ENCODE peak calls at places on chromosome X, in six cellular contexts. D, H, Z, Y, U and E are unnamed samples.

GRCh38 chrX:19863237-19864223 is 23.9 kb downstream of the SH3KBP1 start:
- DNase-seq in D (no peak), H (no peak), Z (no peak), Y (no peak), U (no peak), E (no peak)

GRCh38 chrX:35726176-35726575 is 72.0 kb upstream of the MAGEB16 start:
- DNase-seq in D (peak), H (peak), Z (no peak), Y (peak), U (no peak), E (no peak)

GRCh38 chrX:107205770-107206696 is at the start of the genes DNAAF6 and NUP62CL:
- DNase-seq in D (peak), H (peak), Z (peak), Y (peak), U (peak), E (no peak)

GRCh38 chrX:139881572-139881971 is 51.3 kb downstream of the ATP11C start:
- DNase-seq in D (no peak), H (no peak), Z (no peak), Y (no peak), U (no peak), E (no peak)

GRCh38 chrX:40544343-40545250 is 36.2 kb upstream of the ATP6AP2 start:
- DNase-seq in D (no peak), H (peak), Z (peak), Y (no peak), U (no peak), E (no peak)

GRCh38 chrX:83416273-83416672 is 91.8 kb upstream of the POU3F4 start:
- DNase-seq in D (peak), H (no peak), Z (peak), Y (no peak), U (no peak), E (no peak)

GRCh38 chrX:40103565-40104323 is 6.0 kb upstream of the BCOR start:
- DNase-seq in D (no peak), H (no peak), Z (no peak), Y (no peak), U (no peak), E (no peak)

GRCh38 chrX:118632862-118633261 is 94.5 kb upstream of the IL13RA1 start:
- DNase-seq in D (no peak), H (no peak), Z (no peak), Y (no peak), U (no peak), E (no peak)

GRCh38 chrX:82412851-82413250 is 1095.2 kb upstream of the POU3F4 start:
- DNase-seq in D (no peak), H (peak), Z (no peak), Y (no peak), U (no peak), E (no peak)

GRCh38 chrX:74133156-74133796 is 170.7 kb upstream of the ZCCHC13 start:
- DNase-seq in D (peak), H (peak), Z (peak), Y (no peak), U (peak), E (peak)

GRCh38 chrX:12984629-12985303 is 9.9 kb downstream of the TMSB4X start:
- DNase-seq in D (no peak), H (peak), Z (no peak), Y (peak), U (peak), E (no peak)

GRCh38 chrX:139058831-139059495 is 347.4 kb upstream of the FGF13 start:
- DNase-seq in D (no peak), H (peak), Z (no peak), Y (no peak), U (no peak), E (peak)

GRCh38 chrX:63918611-63919010 is 133.6 kb upstream of the ARHGEF9 start:
- DNase-seq in D (peak), H (peak), Z (no peak), Y (no peak), U (no peak), E (no peak)

GRCh38 chrX:31126205-31126604 is 54.4 kb upstream of the FTHL17 start:
- DNase-seq in D (no peak), H (no peak), Z (no peak), Y (no peak), U (no peak), E (no peak)

GRCh38 chrX:105226499-105226898 is 6.0 kb upstream of the TEX13A start:
- DNase-seq in D (no peak), H (no peak), Z (no peak), Y (no peak), U (no peak), E (no peak)

GRCh38 chrX:38774249-38774648 is 27.0 kb upstream of the MID1IP1 start:
- DNase-seq in D (no peak), H (no peak), Z (no peak), Y (no peak), U (no peak), E (no peak)

GRCh38 chrX:10001496-10001895 is 34.3 kb downstream of the CLDN34 start:
- DNase-seq in D (no peak), H (no peak), Z (no peak), Y (no peak), U (no peak), E (no peak)

GRCh38 chrX:152831391-152831790 is 528 bp downstream of the NSDHL start:
- DNase-seq in D (peak), H (no peak), Z (no peak), Y (no peak), U (no peak), E (no peak)

GRCh38 chrX:21943460-21944135 is 3.1 kb downstream of the SMS start:
- DNase-seq in D (no peak), H (peak), Z (no peak), Y (no peak), U (no peak), E (peak)

GRCh38 chrX:104330966-104331365 is 76.2 kb upstream of the ESX1 start:
- DNase-seq in D (no peak), H (peak), Z (no peak), Y (no peak), U (no peak), E (no peak)

GRCh38 chrX:40105016-40105790 is 7.4 kb upstream of the BCOR start:
- DNase-seq in D (peak), H (peak), Z (peak), Y (peak), U (no peak), E (no peak)

GRCh38 chrX:40471965-40472648 is 108.7 kb upstream of the ATP6AP2 start:
- DNase-seq in D (peak), H (peak), Z (peak), Y (peak), U (peak), E (no peak)

GRCh38 chrX:7904557-7904956 is 22.7 kb downstream of the PNPLA4 start:
- DNase-seq in D (no peak), H (peak), Z (no peak), Y (no peak), U (no peak), E (no peak)

GRCh38 chrX:49192722-49193328 is 6.7 kb upstream of the PRICKLE3 start:
- DNase-seq in D (no peak), H (no peak), Z (no peak), Y (peak), U (no peak), E (no peak)

GRCh38 chrX:87489071-87489470 is 28.5 kb upstream of the KLHL4 start:
- DNase-seq in D (no peak), H (peak), Z (no peak), Y (no peak), U (no peak), E (no peak)

DNA sequence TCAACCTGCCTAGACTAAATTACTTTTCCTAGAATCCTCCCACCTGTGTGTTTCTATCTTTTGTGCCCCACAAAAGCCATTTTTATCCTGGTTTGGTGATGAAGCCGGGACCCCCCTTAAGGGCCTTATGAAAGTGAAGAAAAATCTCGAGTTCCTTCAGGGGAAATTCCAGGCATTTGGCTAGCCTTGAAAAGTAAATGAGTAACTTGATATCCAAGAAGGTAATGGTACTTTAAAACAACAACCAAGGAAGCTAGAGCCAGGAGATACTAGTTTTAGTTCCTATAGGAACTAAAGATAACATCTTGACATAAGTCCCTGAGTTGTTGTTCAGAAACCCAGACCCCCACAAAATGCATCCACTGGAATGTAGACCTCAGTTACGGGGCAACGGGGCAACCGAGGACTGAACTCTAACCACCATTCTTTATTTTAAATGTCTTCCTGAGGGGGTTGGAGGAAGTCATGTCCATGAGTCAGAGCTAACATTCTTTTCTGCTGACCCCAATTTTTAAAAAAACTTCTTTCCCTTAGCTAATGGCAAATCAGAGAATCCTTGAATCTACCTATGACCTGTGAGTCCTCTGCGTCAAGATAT is 73.9 kb downstream of the VCX3A start:
- DNase-seq in D (no peak), H (no peak), Z (no peak), Y (no peak), U (no peak), E (no peak)
- H3K27ac ChIP-seq in D (no peak), H (no peak), Z (no peak), Y (no peak), U (no peak), E (no peak)

GRCh38 chrX:130139474-130140201 is 26.0 kb downstream of the AIFM1 start:
- DNase-seq in D (peak), H (no peak), Z (no peak), Y (no peak), U (no peak), E (no peak)
- H3K27ac ChIP-seq in D (peak), H (no peak), Z (no peak), Y (no peak), U (no peak), E (no peak)

GRCh38 chrX:71621644-71622346 is 3.5 kb upstream of the CXCR3 start:
- DNase-seq in D (no peak), H (no peak), Z (no peak), Y (no peak), U (no peak), E (no peak)
- H3K27ac ChIP-seq in D (no peak), H (no peak), Z (no peak), Y (peak), U (peak), E (no peak)

GRCh38 chrX:154039577-154039976 is 19.9 kb upstream of the IRAK1 start:
- DNase-seq in D (no peak), H (no peak), Z (no peak), Y (no peak), U (no peak), E (no peak)
- H3K27ac ChIP-seq in D (no peak), H (no peak), Z (peak), Y (peak), U (no peak), E (peak)

GRCh38 chrX:108437354-108437753 is 868 bp downstream of the COL4A6 start:
- DNase-seq in D (peak), H (no peak), Z (no peak), Y (no peak), U (no peak), E (no peak)
- H3K27ac ChIP-seq in D (no peak), H (peak), Z (no peak), Y (no peak), U (no peak), E (no peak)